ENCODE peak calls at places on chromosomes 3 and 15, in four cellular contexts. T is K562, A is SK-N-SH, I is A549. J is an unnamed sample.

GRCh38 chr15:70030851-70031645 is 66.7 kb downstream of the TLE3 start:
- DNase-seq in I (no peak), A (no peak), T (no peak), J (no peak)

GRCh38 chr3:193827039-193827669 is 234.1 kb downstream of the OPA1 start:
- DNase-seq in I (no peak), T (no peak), A (peak), J (no peak)

GRCh38 chr3:42052132-42052866 is 38.9 kb upstream of the TRAK1 start:
- DNase-seq in A (no peak), T (no peak), I (no peak), J (peak)

GRCh38 chr3:9405756-9406155 is 8.3 kb downstream of the SETD5 start:
- DNase-seq in A (no peak), T (no peak), I (no peak), J (no peak)

GRCh38 chr3:10420745-10421475 is 84.5 kb downstream of the ATP2B2 start:
- DNase-seq in T (no peak), A (no peak), I (no peak), J (no peak)

GRCh38 chr15:80978685-80979084 is 10.9 kb downstream of the MESD start:
- DNase-seq in T (peak), I (no peak), A (no peak), J (peak)

GRCh38 chr3:34020761-34021635 is 222.6 kb downstream of the PDCD6IP start:
- DNase-seq in I (no peak), T (no peak), A (no peak), J (no peak)

GRCh38 chr3:38588995-38589937 is 60.2 kb downstream of the SCN5A start:
- DNase-seq in A (no peak), T (no peak), I (no peak), J (no peak)

GRCh38 chr15:41892621-41893421 is 1.0 kb downstream of the SPTBN5 start:
- DNase-seq in I (no peak), T (peak), A (peak), J (no peak)

GRCh38 chr3:139675327-139675726 is 2.4 kb downstream of the NMNAT3 start:
- DNase-seq in I (no peak), A (peak), T (no peak), J (no peak)

GRCh38 chr3:129966876-129967275 is 7.6 kb upstream of the TRH start:
- DNase-seq in T (no peak), I (no peak), A (no peak), J (no peak)

GRCh38 chr15:92610101-92610520 is 45.5 kb downstream of the FAM174B start:
- DNase-seq in A (no peak), I (no peak), T (no peak), J (no peak)

GRCh38 chr15:44315164-44315563 is 26.6 kb downstream of the GOLM2 start:
- DNase-seq in A (no peak), I (no peak), T (no peak), J (no peak)

GRCh38 chr3:50587806-50588758 is 18.8 kb downstream of the HEMK1 start:
- DNase-seq in T (no peak), I (no peak), A (no peak), J (no peak)

GRCh38 chr3:12473503-12473902 is 10.8 kb upstream of the TSEN2 start:
- DNase-seq in T (no peak), I (no peak), A (no peak), J (no peak)

GRCh38 chr15:38274135-38274534 is 21.5 kb downstream of the SPRED1 start:
- DNase-seq in A (no peak), T (peak), I (no peak), J (no peak)

GRCh38 chr3:67291287-67292252 is 293.5 kb downstream of the KBTBD8 start:
- DNase-seq in A (no peak), I (no peak), T (no peak), J (no peak)

GRCh38 chr3:39476783-39477182 is 9.3 kb downstream of the MOBP start:
- DNase-seq in A (no peak), I (no peak), T (no peak), J (no peak)

GRCh38 chr15:42032376-42033213 is 11.8 kb upstream of the PLA2G4E start:
- DNase-seq in A (no peak), I (no peak), T (no peak), J (no peak)

GRCh38 chr15:75666823-75667501 is 19.2 kb downstream of the SNX33 start:
- DNase-seq in T (no peak), A (no peak), I (peak), J (peak)

GRCh38 chr3:58536501-58537411 is at the start of gene ACOX2:
- DNase-seq in A (no peak), T (no peak), I (no peak), J (peak)

GRCh38 chr3:198079771-198080520 is 119.9 kb downstream of the LMLN start:
- DNase-seq in T (peak), I (peak), A (no peak), J (peak)

GRCh38 chr15:77186518-77187095 is 115.7 kb upstream of the TSPAN3 start:
- DNase-seq in T (peak), I (peak), A (peak), J (peak)

GRCh38 chr3:78988324-78988723 is 779.5 kb downstream of the ROBO1 start:
- DNase-seq in A (peak), I (peak), T (no peak), J (peak)

GRCh38 chr3:156455839-156456238 is 99.1 kb downstream of the SSR3 start:
- DNase-seq in I (peak), T (peak), A (no peak), J (no peak)

GRCh38 chr3:156445117-156445968 is 109.6 kb downstream of the SSR3 start:
- DNase-seq in I (no peak), T (no peak), A (no peak), J (no peak)

GRCh38 chr3:156448300-156448699 is 106.6 kb downstream of the SSR3 start:
- DNase-seq in T (peak), I (peak), A (no peak), J (peak)

GRCh38 chr3:156449712-156450574 is 105.0 kb downstream of the SSR3 start:
- DNase-seq in I (peak), T (peak), A (peak), J (peak)
- TF ChIP-seq RFX5 in I (no peak), T (no peak), A (no peak), J (no peak)

GRCh38 chr15:53586815-53587214 is 172.6 kb downstream of the WDR72 start:
- DNase-seq in T (peak), I (peak), A (peak), J (no peak)

GRCh38 chr15:53589526-53590057 is 169.9 kb downstream of the WDR72 start:
- DNase-seq in I (peak), A (no peak), T (no peak), J (no peak)

GRCh38 chr15:53591041-53591440 is 168.4 kb downstream of the WDR72 start:
- DNase-seq in T (no peak), A (no peak), I (peak), J (no peak)

DNA sequence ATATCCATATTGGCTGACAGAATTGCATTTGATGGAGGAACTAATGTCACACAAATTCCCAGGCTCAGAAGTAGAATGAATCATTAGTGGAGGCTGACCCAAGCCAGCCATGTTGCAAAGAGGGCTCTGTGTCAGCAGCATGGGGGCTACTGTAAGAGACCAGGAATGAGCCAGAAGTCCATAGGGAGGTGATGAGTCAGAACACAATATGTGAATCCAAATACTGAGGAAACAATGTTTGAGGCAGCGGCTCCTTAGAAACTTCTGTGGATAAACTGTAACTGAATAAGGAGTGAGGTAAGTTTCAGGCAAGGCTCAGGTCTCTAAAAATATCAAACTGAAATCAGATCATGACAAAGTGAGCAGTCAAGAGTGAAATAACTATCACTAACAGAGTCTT is 170.7 kb downstream of the WDR72 start:
- DNase-seq in I (peak), T (no peak), A (no peak), J (no peak)
- TF ChIP-seq RFX5 in I (no peak), T (no peak), A (no peak), J (no peak)

GRCh38 chr3:107674371-107674770 is 151.6 kb downstream of the BBX start:
- DNase-seq in A (no peak), T (no peak), I (no peak), J (peak)

GRCh38 chr3:107668963-107669362 is 146.2 kb downstream of the BBX start:
- DNase-seq in A (no peak), I (no peak), T (no peak), J (no peak)

GRCh38 chr3:107668398-107668797 is 145.6 kb downstream of the BBX start:
- DNase-seq in A (no peak), I (no peak), T (no peak), J (no peak)

GRCh38 chr3:107669669-107670068 is 146.9 kb downstream of the BBX start:
- DNase-seq in A (no peak), I (no peak), T (no peak), J (no peak)

DNA sequence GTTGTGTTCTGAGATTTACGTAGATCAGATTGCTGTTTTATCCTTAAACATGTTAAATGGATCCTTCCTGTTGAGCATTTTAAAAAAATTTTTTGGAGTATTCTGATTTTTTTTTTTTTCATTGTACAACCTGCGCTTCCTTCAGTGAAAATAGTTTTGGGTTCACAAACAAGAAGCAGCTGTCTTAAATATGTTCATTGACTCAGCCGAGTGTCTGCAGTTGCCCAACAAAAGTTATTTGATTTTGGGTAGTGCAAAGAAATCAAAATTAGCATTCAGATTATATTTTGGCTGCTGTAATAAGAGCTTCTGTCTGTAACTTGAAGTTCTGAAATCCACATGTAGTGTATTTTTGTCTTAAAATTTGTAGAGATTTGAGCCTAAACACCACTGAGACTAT is 148.2 kb downstream of the BBX start:
- DNase-seq in A (no peak), T (no peak), I (no peak), J (no peak)
- TF ChIP-seq RFX5 in A (no peak), T (no peak), I (no peak), J (no peak)

GRCh38 chr15:25176991-25177954 is 222.5 kb downstream of the SNRPN start:
- DNase-seq in T (no peak), I (no peak), A (peak), J (no peak)
- TF ChIP-seq RFX5 in T (no peak), I (no peak), A (no peak), J (no peak)

DNA sequence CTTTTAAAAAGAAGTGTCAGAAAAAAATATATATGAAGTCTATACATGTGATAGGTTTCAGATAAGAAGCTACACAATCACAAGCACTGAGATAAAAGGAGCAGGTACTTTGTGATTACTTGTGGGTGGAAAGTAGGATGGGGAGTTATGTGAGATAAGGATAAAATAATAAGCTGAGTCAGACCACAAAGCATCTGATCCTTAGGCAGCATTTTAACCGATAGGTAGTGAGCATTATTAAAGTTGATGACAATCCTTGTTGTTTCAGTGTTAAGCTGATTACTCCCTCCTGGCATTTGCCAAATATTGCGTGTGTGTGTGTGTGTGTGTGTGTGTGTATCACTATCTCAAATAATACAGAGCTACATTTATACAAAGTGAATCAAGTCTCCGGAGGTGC is 483.1 kb downstream of the NAALADL2 start:
- DNase-seq in I (no peak), T (no peak), A (no peak), J (peak)
- TF ChIP-seq RFX5 in I (no peak), T (no peak), A (no peak), J (no peak)

GRCh38 chr15:95259965-95260364 is 1028.6 kb downstream of the MCTP2 start:
- DNase-seq in I (no peak), T (peak), A (no peak), J (no peak)
- TF ChIP-seq RFX5 in I (no peak), T (no peak), A (no peak), J (no peak)

GRCh38 chr3:182268711-182269110 is 524.6 kb upstream of the ATP11B start:
- DNase-seq in T (no peak), I (no peak), A (no peak), J (no peak)
- TF ChIP-seq RFX5 in T (no peak), I (no peak), A (no peak), J (no peak)

GRCh38 chr15:72614810-72615532 is 39.5 kb upstream of the GOLGA6B start:
- DNase-seq in T (no peak), I (no peak), A (no peak), J (no peak)

DNA sequence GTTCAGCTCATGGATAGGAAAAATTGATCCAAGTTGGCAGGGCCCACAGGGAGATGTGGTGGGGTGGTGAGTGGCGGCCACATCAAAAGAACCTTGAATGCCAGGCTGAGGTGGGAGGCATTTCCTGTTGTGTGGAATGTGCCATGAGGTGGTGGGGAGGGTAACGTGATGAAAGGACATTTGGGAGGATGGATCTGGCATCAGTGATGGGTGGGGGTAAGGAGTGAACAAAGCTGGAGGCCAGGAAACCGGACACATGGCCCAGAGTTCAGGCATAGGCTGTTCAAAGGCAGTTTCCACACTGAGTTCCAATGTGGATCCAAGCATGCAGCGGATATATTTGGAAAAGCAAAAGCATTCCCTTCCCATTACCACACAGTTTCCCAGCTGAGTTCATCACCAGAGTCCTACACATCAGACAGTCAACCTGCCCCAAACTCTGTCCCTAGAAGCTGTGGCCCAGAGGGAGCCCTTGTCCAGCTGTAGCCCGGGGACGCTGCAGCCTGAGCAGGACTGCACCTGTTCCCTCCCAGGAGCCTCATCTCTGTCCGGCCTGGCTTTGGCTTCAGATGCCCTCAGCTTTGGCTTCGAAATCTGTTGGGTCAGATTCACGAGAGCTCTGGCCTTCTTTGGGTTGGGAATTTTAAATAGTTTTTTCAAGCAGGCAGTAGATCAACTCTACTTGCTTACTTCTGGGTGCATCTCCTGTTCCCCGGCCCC is 37.8 kb upstream of the GOLGA6B start:
- DNase-seq in T (no peak), I (no peak), A (no peak), J (no peak)
- TF ChIP-seq RFX5 in T (no peak), I (no peak), A (no peak), J (no peak)

GRCh38 chr3:186268616-186269448 is 93.2 kb downstream of the DGKG start:
- DNase-seq in T (peak), I (peak), A (no peak), J (peak)
- TF ChIP-seq RFX5 in T (no peak), I (no peak), A (no peak), J (no peak)

DNA sequence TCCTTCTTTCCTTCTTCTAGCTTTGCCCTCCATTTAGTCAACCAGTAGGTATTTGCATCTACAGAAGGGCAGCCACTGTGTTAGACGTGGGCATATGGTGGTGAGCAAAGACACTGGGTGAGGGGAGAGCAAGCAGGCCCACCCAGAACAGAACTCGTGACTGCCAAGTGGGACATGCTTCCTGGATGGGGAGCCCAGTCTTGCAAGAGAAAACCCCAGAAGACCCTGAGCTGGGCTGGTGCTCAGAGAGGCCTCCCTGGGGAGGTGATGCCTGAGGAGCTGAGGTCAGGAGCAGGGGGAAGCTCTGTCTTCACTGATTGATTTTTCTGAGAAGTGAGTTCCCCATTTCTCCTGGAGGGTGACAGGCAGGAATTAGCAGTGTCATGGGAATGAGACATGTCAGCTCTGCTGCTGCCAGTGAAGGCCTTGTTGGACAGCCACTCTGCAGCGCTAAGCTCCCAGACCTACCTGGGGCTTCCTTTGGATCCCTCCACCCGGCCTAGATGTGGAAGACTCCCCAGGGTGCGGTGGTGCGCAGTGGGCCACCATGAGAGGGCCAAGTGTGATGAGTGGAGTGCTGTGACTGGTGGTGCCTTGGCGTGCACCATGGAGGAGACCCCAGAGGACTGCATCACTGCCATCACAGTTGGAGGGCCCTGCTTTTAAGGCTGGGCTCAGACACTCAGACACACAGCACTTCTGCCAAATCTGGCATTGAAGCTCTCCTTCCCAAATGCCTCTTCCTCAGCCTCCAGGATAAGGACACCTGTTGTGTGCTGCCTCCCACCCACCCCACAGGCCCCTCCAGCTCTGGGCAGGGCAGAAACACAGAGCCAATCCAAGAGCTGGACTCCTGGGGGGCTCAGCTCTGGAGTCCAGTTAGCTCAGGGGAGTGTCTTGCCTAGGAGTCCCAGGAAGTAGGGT is 40.0 kb upstream of the TOPBP1 start:
- DNase-seq in T (no peak), I (no peak), A (no peak), J (no peak)
- TF ChIP-seq RFX5 in T (no peak), I (no peak), A (no peak), J (no peak)